ENCODE peak calls at places on chromosomes 12 and 14, in five cellular contexts. A is A549, Q is endothelial cell of umbilical vein, V is K562, B is HepG2. E is an unnamed sample.

GRCh38 chr12:90260136-90260535 is 551.5 kb upstream of the ATP2B1 start:
- DNase-seq in A (no peak), Q (no peak), V (no peak), B (no peak), E (no peak)

GRCh38 chr12:43117226-43117930 is 434.6 kb downstream of the ADAMTS20 start:
- DNase-seq in A (no peak), Q (no peak), V (no peak), B (no peak), E (no peak)

GRCh38 chr12:79624378-79624777 is 66.4 kb downstream of the PAWR start:
- DNase-seq in A (no peak), Q (no peak), V (no peak), B (no peak), E (no peak)

GRCh38 chr12:42281281-42281680 is 43.2 kb upstream of the YAF2 start:
- DNase-seq in A (no peak), Q (no peak), V (no peak), B (peak), E (no peak)

GRCh38 chr12:13534645-13535398 is 338.3 kb downstream of the EMP1 start:
- DNase-seq in A (peak), Q (peak), V (peak), B (peak), E (peak)

GRCh38 chr12:96242597-96242996 is 48.4 kb downstream of the ELK3 start:
- DNase-seq in A (no peak), Q (no peak), V (peak), B (no peak), E (no peak)

GRCh38 chr14:76922599-76922998 is 96.4 kb downstream of the LRRC74A start:
- DNase-seq in A (no peak), Q (no peak), V (no peak), B (no peak), E (no peak)

GRCh38 chr14:59085207-59085739 is 103.2 kb upstream of the DAAM1 start:
- DNase-seq in A (no peak), Q (no peak), V (no peak), B (no peak), E (no peak)

GRCh38 chr12:108190529-108190928 is 61.4 kb downstream of the WSCD2 start:
- DNase-seq in A (no peak), Q (no peak), V (no peak), B (no peak), E (no peak)

GRCh38 chr12:52849511-52849910 is 717 bp upstream of the KRT78 start:
- DNase-seq in A (no peak), Q (no peak), V (no peak), B (no peak), E (no peak)

GRCh38 chr14:65072937-65073336 is 29.4 kb downstream of the MAX start:
- DNase-seq in A (no peak), Q (no peak), V (peak), B (no peak), E (no peak)

GRCh38 chr12:113003631-113004030 is 25.3 kb downstream of the OAS2 start:
- DNase-seq in A (no peak), Q (no peak), V (no peak), B (no peak), E (no peak)

GRCh38 chr12:113002676-113003075 is 24.4 kb downstream of the OAS2 start:
- DNase-seq in A (no peak), Q (no peak), V (no peak), B (no peak), E (no peak)

GRCh38 chr12:112998997-112999767 is 20.9 kb downstream of the OAS2 start:
- DNase-seq in A (no peak), Q (no peak), V (no peak), B (no peak), E (no peak)

GRCh38 chr12:113000433-113000832 is 22.1 kb downstream of the OAS2 start:
- DNase-seq in A (no peak), Q (no peak), V (no peak), B (no peak), E (no peak)

DNA sequence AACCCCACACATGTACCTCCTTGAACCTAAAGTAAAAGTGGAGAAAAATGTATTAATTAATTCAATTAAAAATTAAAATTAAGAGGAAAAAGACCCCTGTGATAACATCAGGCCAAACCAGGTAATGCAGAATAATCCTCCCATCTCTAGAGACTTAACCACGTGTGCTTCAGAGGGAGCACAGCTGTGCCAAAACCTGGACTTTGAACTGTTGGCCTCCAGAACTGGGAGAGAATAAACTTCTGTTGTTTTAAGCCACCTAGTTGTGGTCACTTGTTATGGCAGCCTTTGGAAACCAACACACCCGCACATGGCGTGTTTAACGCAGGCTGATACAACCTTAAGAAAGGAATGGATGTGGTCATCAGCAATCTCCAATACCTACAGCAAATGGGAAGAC is 23.8 kb downstream of the OAS2 start:
- DNase-seq in A (peak), Q (no peak), V (no peak), B (peak), E (no peak)
- TF ChIP-seq CTCF in A (no peak), Q (no peak), V (no peak), B (peak), E (no peak)

GRCh38 chr12:104566244-104566993 is 109.7 kb downstream of the CHST11 start:
- DNase-seq in A (no peak), Q (no peak), V (no peak), B (no peak), E (no peak)
- TF ChIP-seq JUN in A (no peak), Q (no peak), V (no peak), B (no peak), E (no peak)

GRCh38 chr12:54004063-54004840 is 4.3 kb downstream of the HOXC9 start:
- DNase-seq in A (no peak), Q (no peak), V (peak), B (no peak), E (no peak)
- TF ChIP-seq CTCF in A (peak), Q (no peak), V (peak), B (peak), E (no peak)

GRCh38 chr12:55722948-55723347 is 2.8 kb downstream of the RDH5 start:
- DNase-seq in A (no peak), Q (no peak), V (no peak), B (no peak), E (no peak)

GRCh38 chr12:55723516-55724225 is 3.5 kb downstream of the RDH5 start:
- DNase-seq in A (no peak), Q (no peak), V (no peak), B (no peak), E (no peak)

GRCh38 chr12:55724940-55725309 is 3.9 kb downstream of the CD63 start:
- DNase-seq in A (no peak), Q (no peak), V (no peak), B (no peak), E (no peak)

GRCh38 chr12:55725556-55725955 is 3.3 kb downstream of the CD63 start:
- DNase-seq in A (no peak), Q (no peak), V (no peak), B (no peak), E (no peak)

GRCh38 chr12:55724226-55724939 is 4.2 kb downstream of the RDH5 start:
- DNase-seq in A (peak), Q (peak), V (peak), B (peak), E (peak)
- TF ChIP-seq JUN in A (no peak), Q (no peak), V (no peak), B (no peak), E (no peak)

DNA sequence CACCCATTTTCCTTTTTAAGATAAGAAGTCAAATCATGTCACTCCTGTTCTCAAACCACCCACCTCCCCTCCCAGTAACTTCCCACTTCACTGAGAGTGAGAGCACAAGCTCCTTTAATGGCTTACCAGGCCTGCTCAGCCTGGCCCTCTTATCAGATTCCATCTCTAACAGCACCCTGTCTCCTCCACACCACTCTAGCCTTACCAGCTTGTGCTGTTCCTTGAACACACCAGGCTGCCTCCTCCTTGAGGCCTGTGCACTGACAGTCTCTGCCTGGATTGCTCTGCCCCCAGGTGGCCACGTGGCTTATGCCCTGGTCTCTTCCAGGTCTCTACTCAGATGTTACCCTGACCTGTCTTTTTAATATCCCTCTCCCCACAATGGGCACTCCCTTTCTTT is 40.1 kb upstream of the EVL start:
- DNase-seq in A (peak), Q (peak), V (peak), B (peak), E (peak)
- TF ChIP-seq CTCF in A (peak), Q (no peak), V (peak), B (peak), E (no peak)